ENCODE peak calls at places on chromosomes 13 and 19, in five cellular contexts. U, S, Z, F and E are unnamed samples.

GRCh38 chr13:54433511-54434206 is 1405.0 kb downstream of the OLFM4 start:
- DNase-seq in U (no peak), S (no peak), Z (no peak), F (no peak), E (no peak)

GRCh38 chr19:49441210-49441959 is at the start of gene SLC17A7:
- DNase-seq in U (peak; percentile 39), S (no peak), Z (no peak), F (no peak), E (peak; percentile 65)

GRCh38 chr19:15249912-15250634 is 17.8 kb upstream of the EPHX3 start:
- DNase-seq in U (peak; percentile 81), S (no peak), Z (peak; percentile 95), F (peak; percentile 77), E (no peak)

GRCh38 chr13:34372581-34372980 is 554.6 kb downstream of the RFC3 start:
- DNase-seq in U (no peak), S (no peak), Z (no peak), F (no peak), E (no peak)

GRCh38 chr19:34253711-34254551 is 423 bp upstream of the GARRE1 start:
- DNase-seq in U (peak; percentile 67), S (peak; percentile 50), Z (peak; percentile 47), F (peak; percentile 85), E (peak; percentile 84)

GRCh38 chr13:104937881-104938280 is 1597.6 kb downstream of the EFNB2 start:
- DNase-seq in U (no peak), S (no peak), Z (no peak), F (no peak), E (no peak)

GRCh38 chr13:30877335-30877734 is 28.7 kb upstream of the MEDAG start:
- DNase-seq in U (peak; percentile 56), S (no peak), Z (peak; percentile 82), F (no peak), E (no peak)

GRCh38 chr13:41563501-41564001 is 106.2 kb downstream of the RGCC start:
- DNase-seq in U (peak; percentile 78), S (no peak), Z (peak; percentile 50), F (no peak), E (no peak)

GRCh38 chr19:30881281-30881680 is 468.0 kb downstream of the TSHZ3 start:
- DNase-seq in U (no peak), S (no peak), Z (no peak), F (no peak), E (no peak)

GRCh38 chr13:89150362-89150761 is 1479.2 kb downstream of the SLITRK5 start:
- DNase-seq in U (peak; percentile 58), S (no peak), Z (no peak), F (no peak), E (no peak)

GRCh38 chr19:12052057-12052570 is 647 bp downstream of the ZNF878 start:
- DNase-seq in U (peak; percentile 34), S (no peak), Z (peak; percentile 14), F (peak; percentile 59), E (no peak)

GRCh38 chr19:3687774-3688706 is 12.2 kb downstream of the PIP5K1C start:
- DNase-seq in U (no peak), S (no peak), Z (no peak), F (peak; percentile 87), E (no peak)

GRCh38 chr13:91357613-91358383 is 10.3 kb downstream of the MIR17HG start:
- DNase-seq in U (no peak), S (no peak), Z (no peak), F (no peak), E (no peak)

GRCh38 chr13:93227906-93228801 is 1.5 kb downstream of the GPC6 start:
- DNase-seq in U (peak; percentile 93), S (no peak), Z (peak; percentile 87), F (no peak), E (peak; percentile 89)

GRCh38 chr19:18634612-18635290 is 2.1 kb upstream of the KLHL26 start:
- DNase-seq in U (no peak), S (no peak), Z (peak; percentile 37), F (no peak), E (no peak)

GRCh38 chr13:64985075-64985474 is 2245.1 kb downstream of the PCDH9 start:
- DNase-seq in U (no peak), S (no peak), Z (no peak), F (no peak), E (no peak)

GRCh38 chr13:24288870-24289269 is 20.5 kb upstream of the C1QTNF9 start:
- DNase-seq in U (peak; percentile 31), S (no peak), Z (peak; percentile 47), F (no peak), E (no peak)

GRCh38 chr19:32691291-32691951 is at the start of gene NUDT19:
- DNase-seq in U (peak; percentile 84), S (no peak), Z (peak; percentile 73), F (peak; percentile 45), E (peak; percentile 36)

GRCh38 chr13:27442797-27443196 is 7.6 kb downstream of the MTIF3 start:
- DNase-seq in U (no peak), S (no peak), Z (no peak), F (no peak), E (no peak)

GRCh38 chr19:39334444-39334976 is 1.3 kb downstream of the GMFG start:
- DNase-seq in U (no peak), S (no peak), Z (no peak), F (no peak), E (no peak)
- H3K4me3 ChIP-seq in U (no peak overlapping the region), S (no peak overlapping the region), Z (no peak overlapping the region), F (no peak overlapping the region), E (no peak overlapping the region)

GRCh38 chr19:13842294-13843103 is 34.4 kb upstream of the NANOS3 start:
- DNase-seq in U (peak; percentile 87), S (no peak), Z (peak; percentile 65), F (peak; percentile 56), E (no peak)

GRCh38 chr19:13840751-13841338 is 36.1 kb upstream of the NANOS3 start:
- DNase-seq in U (no peak), S (no peak), Z (no peak), F (peak; percentile 16), E (no peak)

GRCh38 chr19:13843104-13843921 is 33.6 kb upstream of the NANOS3 start:
- DNase-seq in U (peak; percentile 86), S (no peak), Z (peak; percentile 47), F (peak; percentile 56), E (no peak)

GRCh38 chr19:13839938-13840750 is 36.8 kb upstream of the NANOS3 start:
- DNase-seq in U (peak; percentile 87), S (no peak), Z (peak; percentile 51), F (peak; percentile 83), E (no peak)

GRCh38 chr19:13841339-13842293 is 35.3 kb upstream of the NANOS3 start:
- DNase-seq in U (peak; percentile 73), S (no peak), Z (no peak), F (peak; percentile 54), E (no peak)
- H2AFZ ChIP-seq in U (no peak overlapping the region), S (no peak overlapping the region), Z (peak overlapping the region; percentile 28), F (no peak overlapping the region), E (peak overlapping the region; percentile 85)

DNA sequence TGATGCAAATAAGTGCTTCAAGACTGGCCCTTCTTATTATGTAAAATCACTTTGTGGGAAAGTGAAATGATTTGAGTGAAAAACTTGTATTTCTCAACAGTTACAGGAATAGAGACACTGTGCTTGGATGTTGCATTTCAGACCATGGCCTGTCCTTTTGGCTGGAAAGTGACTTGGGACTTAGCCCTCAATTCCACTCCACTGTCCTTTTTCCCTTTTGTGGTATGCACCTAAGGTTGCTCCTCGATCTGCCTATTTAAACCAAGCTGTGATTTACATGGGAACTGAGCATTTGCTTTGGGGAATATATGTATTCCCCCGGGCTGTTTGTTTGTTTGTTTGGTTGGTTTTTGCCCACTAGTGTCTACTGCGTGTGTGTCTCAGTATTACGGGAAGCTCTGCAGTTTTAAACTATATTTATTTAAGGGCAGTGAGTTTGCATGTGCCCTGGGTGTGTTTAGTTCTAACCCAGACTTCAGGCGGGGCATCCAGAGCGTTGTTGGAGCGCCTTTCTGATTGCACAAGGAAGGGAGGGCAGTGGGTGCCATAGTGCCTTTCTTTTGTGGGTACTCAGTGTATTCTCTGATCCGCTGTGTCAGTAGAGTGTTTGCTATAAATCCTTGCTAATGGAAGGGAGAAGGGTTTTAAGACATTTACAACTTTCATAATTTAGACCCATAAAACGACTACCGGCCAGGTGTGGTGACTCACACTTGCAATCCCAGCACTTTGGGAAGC is 18.2 kb upstream of the RNF113B start:
- DNase-seq in U (no peak), S (no peak), Z (no peak), F (no peak), E (no peak)
- H3K18ac ChIP-seq in U (no peak overlapping the region), S (no peak overlapping the region), Z (no peak overlapping the region), F (no peak overlapping the region), E (no peak overlapping the region)

GRCh38 chr19:318509-318774 is 26.2 kb downstream of the MIER2 start:
- DNase-seq in U (no peak), S (no peak), Z (no peak), F (no peak), E (no peak)
- H3K4me3 ChIP-seq in U (no peak overlapping the region), S (no peak overlapping the region), Z (no peak overlapping the region), F (no peak overlapping the region), E (no peak overlapping the region)